ENCODE peak calls at places on chromosome 4, in ten cellular contexts. One of them, this sample, is unnamed.

GRCh38 chr4:158314756-158315487 is 104.6 kb downstream of the TMEM144 start:
- DNase-seq in fibroblast of lung: peak; percentile 97
- DNase-seq in AG09319: peak; percentile 90
- DNase-seq in GM13976: no peak
- DNase-seq in fibroblast of pulmonary artery: peak; percentile 95
- DNase-seq in hepatocyte: no peak
- DNase-seq in GM10248: no peak
- DNase-seq in chondrocyte: no peak
- DNase-seq in nephron progenitor cell: no peak
- DNase-seq in fibroblast of mammary gland: peak; percentile 98
- DNase-seq in this sample: no peak

GRCh38 chr4:3527914-3528876 is 4.0 kb downstream of the LRPAP1 start:
- DNase-seq in fibroblast of lung: no peak
- DNase-seq in AG09319: no peak
- DNase-seq in GM13976: no peak
- DNase-seq in fibroblast of pulmonary artery: no peak
- DNase-seq in hepatocyte: peak; percentile 3
- DNase-seq in GM10248: no peak
- DNase-seq in chondrocyte: peak; percentile 86
- DNase-seq in nephron progenitor cell: no peak
- DNase-seq in fibroblast of mammary gland: no peak
- DNase-seq in this sample: no peak

GRCh38 chr4:66972087-66972486 is 573.2 kb downstream of the CENPC start:
- DNase-seq in fibroblast of lung: no peak
- DNase-seq in AG09319: no peak
- DNase-seq in GM13976: no peak
- DNase-seq in fibroblast of pulmonary artery: peak; percentile 3
- DNase-seq in hepatocyte: no peak
- DNase-seq in GM10248: no peak
- DNase-seq in chondrocyte: no peak
- DNase-seq in nephron progenitor cell: no peak
- DNase-seq in fibroblast of mammary gland: no peak
- DNase-seq in this sample: no peak

GRCh38 chr4:79959652-79960051 is 113.4 kb downstream of the ANTXR2 start:
- DNase-seq in fibroblast of lung: no peak
- DNase-seq in AG09319: no peak
- DNase-seq in GM13976: no peak
- DNase-seq in fibroblast of pulmonary artery: no peak
- DNase-seq in hepatocyte: no peak
- DNase-seq in GM10248: no peak
- DNase-seq in chondrocyte: no peak
- DNase-seq in nephron progenitor cell: no peak
- DNase-seq in fibroblast of mammary gland: no peak
- DNase-seq in this sample: no peak

GRCh38 chr4:166257891-166258290 is 384.9 kb downstream of the TLL1 start:
- DNase-seq in fibroblast of lung: no peak
- DNase-seq in AG09319: no peak
- DNase-seq in GM13976: no peak
- DNase-seq in fibroblast of pulmonary artery: no peak
- DNase-seq in hepatocyte: no peak
- DNase-seq in GM10248: no peak
- DNase-seq in chondrocyte: no peak
- DNase-seq in nephron progenitor cell: no peak
- DNase-seq in fibroblast of mammary gland: no peak
- DNase-seq in this sample: no peak

GRCh38 chr4:169079942-169080827 is 70.1 kb upstream of the CBR4 start:
- DNase-seq in fibroblast of lung: peak; percentile 84
- DNase-seq in AG09319: peak; percentile 61
- DNase-seq in GM13976: peak; percentile 68
- DNase-seq in fibroblast of pulmonary artery: peak; percentile 88
- DNase-seq in hepatocyte: peak; percentile 86
- DNase-seq in GM10248: peak; percentile 61
- DNase-seq in chondrocyte: no peak
- DNase-seq in nephron progenitor cell: no peak
- DNase-seq in fibroblast of mammary gland: peak; percentile 74
- DNase-seq in this sample: no peak

GRCh38 chr4:41683321-41683720 is 65.2 kb downstream of the PHOX2B start:
- DNase-seq in fibroblast of lung: peak; percentile 11
- DNase-seq in AG09319: no peak
- DNase-seq in GM13976: no peak
- DNase-seq in fibroblast of pulmonary artery: no peak
- DNase-seq in hepatocyte: no peak
- DNase-seq in GM10248: no peak
- DNase-seq in chondrocyte: no peak
- DNase-seq in nephron progenitor cell: no peak
- DNase-seq in fibroblast of mammary gland: no peak
- DNase-seq in this sample: no peak

GRCh38 chr4:140326395-140326993 is 47.0 kb upstream of the SCOC start:
- DNase-seq in fibroblast of lung: peak; percentile 48
- DNase-seq in AG09319: no peak
- DNase-seq in GM13976: no peak
- DNase-seq in fibroblast of pulmonary artery: peak; percentile 73
- DNase-seq in hepatocyte: peak; percentile 64
- DNase-seq in GM10248: no peak
- DNase-seq in chondrocyte: no peak
- DNase-seq in nephron progenitor cell: peak; percentile 8
- DNase-seq in fibroblast of mammary gland: peak; percentile 67
- DNase-seq in this sample: no peak

GRCh38 chr4:150080335-150080734 is 2.1 kb downstream of the DCLK2 start:
- DNase-seq in fibroblast of lung: peak; percentile 57
- DNase-seq in AG09319: no peak
- DNase-seq in GM13976: no peak
- DNase-seq in fibroblast of pulmonary artery: no peak
- DNase-seq in hepatocyte: no peak
- DNase-seq in GM10248: no peak
- DNase-seq in chondrocyte: no peak
- DNase-seq in nephron progenitor cell: no peak
- DNase-seq in fibroblast of mammary gland: peak; percentile 20
- DNase-seq in this sample: no peak

GRCh38 chr4:72119946-72120345 is 88.1 kb downstream of the NPFFR2 start:
- DNase-seq in fibroblast of lung: peak; percentile 20
- DNase-seq in AG09319: no peak
- DNase-seq in GM13976: no peak
- DNase-seq in fibroblast of pulmonary artery: no peak
- DNase-seq in hepatocyte: peak; percentile 39
- DNase-seq in GM10248: no peak
- DNase-seq in chondrocyte: no peak
- DNase-seq in nephron progenitor cell: no peak
- DNase-seq in fibroblast of mammary gland: no peak
- DNase-seq in this sample: no peak

GRCh38 chr4:111923786-111924185 is 221.5 kb upstream of the FAM241A start:
- DNase-seq in fibroblast of lung: peak; percentile 58
- DNase-seq in AG09319: no peak
- DNase-seq in GM13976: no peak
- DNase-seq in fibroblast of pulmonary artery: no peak
- DNase-seq in hepatocyte: no peak
- DNase-seq in GM10248: no peak
- DNase-seq in chondrocyte: no peak
- DNase-seq in nephron progenitor cell: no peak
- DNase-seq in fibroblast of mammary gland: peak; percentile 89
- DNase-seq in this sample: no peak
- TF ChIP-seq CTCF in fibroblast of lung: no peak
- TF ChIP-seq CTCF in AG09319: no peak
- TF ChIP-seq CTCF in GM13976: no peak
- TF ChIP-seq CTCF in fibroblast of pulmonary artery: no peak
- TF ChIP-seq CTCF in hepatocyte: no peak
- TF ChIP-seq CTCF in GM10248: no peak
- TF ChIP-seq CTCF in chondrocyte: no peak
- TF ChIP-seq CTCF in nephron progenitor cell: no peak
- TF ChIP-seq CTCF in fibroblast of mammary gland: peak; percentile 4
- TF ChIP-seq CTCF in this sample: no peak

GRCh38 chr4:184575306-184575705 is 73.9 kb downstream of the CASP3 start:
- DNase-seq in fibroblast of lung: no peak
- DNase-seq in AG09319: no peak
- DNase-seq in GM13976: no peak
- DNase-seq in fibroblast of pulmonary artery: no peak
- DNase-seq in hepatocyte: no peak
- DNase-seq in GM10248: no peak
- DNase-seq in chondrocyte: no peak
- DNase-seq in nephron progenitor cell: no peak
- DNase-seq in fibroblast of mammary gland: no peak
- DNase-seq in this sample: no peak
- TF ChIP-seq CTCF in fibroblast of lung: no peak
- TF ChIP-seq CTCF in AG09319: no peak
- TF ChIP-seq CTCF in GM13976: no peak
- TF ChIP-seq CTCF in fibroblast of pulmonary artery: no peak
- TF ChIP-seq CTCF in hepatocyte: no peak
- TF ChIP-seq CTCF in GM10248: no peak
- TF ChIP-seq CTCF in chondrocyte: no peak
- TF ChIP-seq CTCF in nephron progenitor cell: no peak
- TF ChIP-seq CTCF in fibroblast of mammary gland: no peak
- TF ChIP-seq CTCF in this sample: peak; percentile 26

GRCh38 chr4:153318696-153319320 is 25.7 kb upstream of the MND1 start:
- DNase-seq in fibroblast of lung: peak; percentile 27
- DNase-seq in AG09319: no peak
- DNase-seq in GM13976: peak; percentile 69
- DNase-seq in fibroblast of pulmonary artery: peak; percentile 75
- DNase-seq in hepatocyte: peak; percentile 72
- DNase-seq in GM10248: peak; percentile 66
- DNase-seq in chondrocyte: no peak
- DNase-seq in nephron progenitor cell: peak; percentile 17
- DNase-seq in fibroblast of mammary gland: peak; percentile 67
- DNase-seq in this sample: peak; percentile 14
- TF ChIP-seq CTCF in fibroblast of lung: peak; percentile 74
- TF ChIP-seq CTCF in AG09319: peak; percentile 78
- TF ChIP-seq CTCF in GM13976: peak; percentile 41
- TF ChIP-seq CTCF in fibroblast of pulmonary artery: peak; percentile 88
- TF ChIP-seq CTCF in hepatocyte: peak; percentile 71
- TF ChIP-seq CTCF in GM10248: peak; percentile 70
- TF ChIP-seq CTCF in chondrocyte: peak; percentile 89
- TF ChIP-seq CTCF in nephron progenitor cell: peak; percentile 62
- TF ChIP-seq CTCF in fibroblast of mammary gland: peak; percentile 84
- TF ChIP-seq CTCF in this sample: peak; percentile 83

DNA sequence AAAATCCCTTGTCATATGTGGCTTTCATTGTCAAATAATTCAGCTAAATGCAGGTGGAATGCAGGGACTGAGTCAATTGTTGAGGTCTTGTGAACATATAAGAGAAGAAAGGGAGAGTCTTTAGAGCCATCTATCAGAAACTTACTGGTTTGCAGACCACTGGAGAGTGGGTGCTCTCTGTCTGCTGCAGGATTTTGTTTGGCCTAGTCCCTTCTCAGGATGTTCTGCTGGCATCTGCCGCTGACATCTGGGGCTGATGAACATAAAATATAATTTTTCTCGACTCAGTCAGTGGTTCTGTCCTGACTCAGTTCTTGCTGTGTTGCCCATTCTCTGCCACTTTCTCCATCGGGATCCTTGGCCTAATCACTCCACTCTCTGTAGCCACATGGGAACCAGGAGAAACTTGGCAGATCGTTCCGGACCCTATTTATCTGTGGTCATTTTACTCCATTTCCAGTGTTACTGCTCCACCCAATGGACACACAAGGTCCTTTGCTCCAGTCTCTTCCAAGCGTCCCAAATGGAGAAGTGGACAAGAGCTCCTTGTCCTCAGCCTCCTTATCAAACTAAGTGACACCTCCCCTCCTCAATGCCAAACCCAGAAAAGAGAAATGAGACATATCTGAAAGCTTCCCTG is 436.2 kb downstream of the FAT4 start:
- DNase-seq in fibroblast of lung: peak; percentile 32
- DNase-seq in AG09319: peak; percentile 11
- DNase-seq in GM13976: no peak
- DNase-seq in fibroblast of pulmonary artery: peak; percentile 85
- DNase-seq in hepatocyte: peak; percentile 43
- DNase-seq in GM10248: no peak
- DNase-seq in chondrocyte: no peak
- DNase-seq in nephron progenitor cell: no peak
- DNase-seq in fibroblast of mammary gland: peak; percentile 76
- DNase-seq in this sample: no peak
- TF ChIP-seq CTCF in fibroblast of lung: peak; percentile 44
- TF ChIP-seq CTCF in AG09319: peak; percentile 37
- TF ChIP-seq CTCF in GM13976: no peak
- TF ChIP-seq CTCF in fibroblast of pulmonary artery: peak; percentile 65
- TF ChIP-seq CTCF in hepatocyte: peak; percentile 50
- TF ChIP-seq CTCF in GM10248: no peak
- TF ChIP-seq CTCF in chondrocyte: peak; percentile 79
- TF ChIP-seq CTCF in nephron progenitor cell: no peak
- TF ChIP-seq CTCF in fibroblast of mammary gland: peak; percentile 44
- TF ChIP-seq CTCF in this sample: peak; percentile 26

GRCh38 chr4:182227611-182228010 is 15.6 kb upstream of the TENM3 start:
- DNase-seq in fibroblast of lung: no peak
- DNase-seq in AG09319: no peak
- DNase-seq in GM13976: no peak
- DNase-seq in fibroblast of pulmonary artery: no peak
- DNase-seq in hepatocyte: no peak
- DNase-seq in GM10248: no peak
- DNase-seq in chondrocyte: no peak
- DNase-seq in nephron progenitor cell: no peak
- DNase-seq in fibroblast of mammary gland: no peak
- DNase-seq in this sample: no peak

GRCh38 chr4:182230256-182230655 is 12.9 kb upstream of the TENM3 start:
- DNase-seq in fibroblast of lung: no peak
- DNase-seq in AG09319: no peak
- DNase-seq in GM13976: no peak
- DNase-seq in fibroblast of pulmonary artery: no peak
- DNase-seq in hepatocyte: no peak
- DNase-seq in GM10248: no peak
- DNase-seq in chondrocyte: no peak
- DNase-seq in nephron progenitor cell: no peak
- DNase-seq in fibroblast of mammary gland: no peak
- DNase-seq in this sample: no peak

GRCh38 chr4:182235016-182235415 is 8.2 kb upstream of the TENM3 start:
- DNase-seq in fibroblast of lung: peak; percentile 55
- DNase-seq in AG09319: no peak
- DNase-seq in GM13976: no peak
- DNase-seq in fibroblast of pulmonary artery: no peak
- DNase-seq in hepatocyte: no peak
- DNase-seq in GM10248: no peak
- DNase-seq in chondrocyte: no peak
- DNase-seq in nephron progenitor cell: no peak
- DNase-seq in fibroblast of mammary gland: no peak
- DNase-seq in this sample: no peak

GRCh38 chr4:182231503-182231902 is 11.7 kb upstream of the TENM3 start:
- DNase-seq in fibroblast of lung: no peak
- DNase-seq in AG09319: no peak
- DNase-seq in GM13976: no peak
- DNase-seq in fibroblast of pulmonary artery: no peak
- DNase-seq in hepatocyte: no peak
- DNase-seq in GM10248: no peak
- DNase-seq in chondrocyte: no peak
- DNase-seq in nephron progenitor cell: no peak
- DNase-seq in fibroblast of mammary gland: no peak
- DNase-seq in this sample: no peak

GRCh38 chr4:182231080-182231479 is 12.1 kb upstream of the TENM3 start:
- DNase-seq in fibroblast of lung: peak; percentile 94
- DNase-seq in AG09319: no peak
- DNase-seq in GM13976: no peak
- DNase-seq in fibroblast of pulmonary artery: no peak
- DNase-seq in hepatocyte: no peak
- DNase-seq in GM10248: no peak
- DNase-seq in chondrocyte: no peak
- DNase-seq in nephron progenitor cell: no peak
- DNase-seq in fibroblast of mammary gland: peak; percentile 54
- DNase-seq in this sample: no peak
- TF ChIP-seq CTCF in fibroblast of lung: no peak
- TF ChIP-seq CTCF in AG09319: no peak
- TF ChIP-seq CTCF in GM13976: no peak
- TF ChIP-seq CTCF in fibroblast of pulmonary artery: no peak
- TF ChIP-seq CTCF in hepatocyte: no peak
- TF ChIP-seq CTCF in GM10248: no peak
- TF ChIP-seq CTCF in chondrocyte: no peak
- TF ChIP-seq CTCF in nephron progenitor cell: no peak
- TF ChIP-seq CTCF in fibroblast of mammary gland: no peak
- TF ChIP-seq CTCF in this sample: no peak

GRCh38 chr4:157221895-157222763 is 1.6 kb downstream of the GRIA2 start:
- DNase-seq in fibroblast of lung: peak; percentile 35
- DNase-seq in AG09319: no peak
- DNase-seq in GM13976: no peak
- DNase-seq in fibroblast of pulmonary artery: no peak
- DNase-seq in hepatocyte: peak; percentile 69
- DNase-seq in GM10248: no peak
- DNase-seq in chondrocyte: peak; percentile 77
- DNase-seq in nephron progenitor cell: peak; percentile 69
- DNase-seq in fibroblast of mammary gland: no peak
- DNase-seq in this sample: peak; percentile 47
- TF ChIP-seq CTCF in fibroblast of lung: no peak
- TF ChIP-seq CTCF in AG09319: no peak
- TF ChIP-seq CTCF in GM13976: no peak
- TF ChIP-seq CTCF in fibroblast of pulmonary artery: no peak
- TF ChIP-seq CTCF in hepatocyte: peak; percentile 19
- TF ChIP-seq CTCF in GM10248: no peak
- TF ChIP-seq CTCF in chondrocyte: peak; percentile 36
- TF ChIP-seq CTCF in nephron progenitor cell: peak; percentile 16
- TF ChIP-seq CTCF in fibroblast of mammary gland: no peak
- TF ChIP-seq CTCF in this sample: peak; percentile 47